ENCODE peak calls at places on chromosomes 4 and X, in five cellular contexts. A is uterus, X is fibroblast of lung, L is heart left ventricle, R is A673. Q is an unnamed sample.

GRCh38 chrX:20595928-20596550 is 329.3 kb upstream of the RPS6KA3 start:
- DNase-seq in A (no peak), X (peak), L (no peak), R (no peak), Q (peak)

GRCh38 chr4:88609387-88609786 is 17.1 kb downstream of the HERC3 start:
- DNase-seq in A (no peak), X (no peak), L (no peak), R (no peak), Q (no peak)

GRCh38 chr4:156838761-156839160 is 132.8 kb downstream of the PDGFC start:
- DNase-seq in A (no peak), X (peak), L (no peak), R (peak), Q (no peak)

GRCh38 chr4:109275346-109275745 is 27.1 kb downstream of the COL25A1 start:
- DNase-seq in A (no peak), X (no peak), L (no peak), R (no peak), Q (no peak)

GRCh38 chrX:140180585-140180984 is 215.3 kb upstream of the CXorf66 start:
- DNase-seq in A (no peak), X (peak), L (no peak), R (no peak), Q (no peak)

GRCh38 chr4:109079177-109079576 is 223.3 kb downstream of the COL25A1 start:
- DNase-seq in A (no peak), X (no peak), L (no peak), R (no peak), Q (peak)

GRCh38 chr4:82833696-82834313 is 35.2 kb upstream of the SCD5 start:
- DNase-seq in A (no peak), X (peak), L (peak), R (no peak), Q (peak)

GRCh38 chr4:184824081-184824775 is 1.5 kb downstream of the ACSL1 start:
- DNase-seq in A (no peak), X (no peak), L (no peak), R (no peak), Q (no peak)

GRCh38 chr4:174387721-174388120 is 104.0 kb downstream of the CEP44 start:
- DNase-seq in A (no peak), X (no peak), L (no peak), R (no peak), Q (no peak)

GRCh38 chr4:28921886-28922285 is 1798.3 kb upstream of the PCDH7 start:
- DNase-seq in A (no peak), X (peak), L (no peak), R (no peak), Q (no peak)

GRCh38 chr4:155745984-155746383 is 12.8 kb upstream of the GUCY1B1 start:
- DNase-seq in A (no peak), X (peak), L (no peak), R (no peak), Q (no peak)

GRCh38 chrX:701673-702072 is 71.1 kb downstream of the SHOX start:
- DNase-seq in A (no peak), X (no peak), L (no peak), R (no peak), Q (no peak)

GRCh38 chr4:165384608-165385007 is 5.8 kb downstream of the CPE start:
- DNase-seq in A (no peak), X (peak), L (no peak), R (peak), Q (no peak)

GRCh38 chr4:87038837-87039715 is 104.3 kb downstream of the AFF1 start:
- DNase-seq in A (peak), X (peak), L (peak), R (peak), Q (peak)

GRCh38 chr4:146916479-146917076 is 29.1 kb downstream of the TTC29 start:
- DNase-seq in A (no peak), X (peak), L (no peak), R (peak), Q (no peak)

GRCh38 chr4:113300384-113301011 is 251.0 kb downstream of the ANK2 start:
- DNase-seq in A (peak), X (peak), L (peak), R (no peak), Q (peak)

GRCh38 chr4:68267433-68267944 is 22.0 kb upstream of the TMPRSS11B start:
- DNase-seq in A (no peak), X (peak), L (no peak), R (no peak), Q (peak)

GRCh38 chr4:48578132-48578964 is 88.3 kb downstream of the ZAR1 start:
- DNase-seq in A (peak), X (peak), L (peak), R (peak), Q (peak)

GRCh38 chrX:48490661-48491060 is 14.7 kb downstream of the FTSJ1 start:
- DNase-seq in A (no peak), X (peak), L (no peak), R (no peak), Q (no peak)

GRCh38 chr4:89425023-89425422 is 117.4 kb upstream of the GPRIN3 start:
- DNase-seq in A (no peak), X (no peak), L (no peak), R (no peak), Q (no peak)

GRCh38 chrX:31279359-31279758 is 207.5 kb upstream of the FTHL17 start:
- DNase-seq in A (no peak), X (peak), L (no peak), R (peak), Q (peak)

GRCh38 chr4:167234388-167234881 is at the start of gene SPOCK3:
- DNase-seq in A (no peak), X (peak), L (peak), R (peak), Q (no peak)

GRCh38 chr4:165493359-165493758 is 114.6 kb downstream of the CPE start:
- DNase-seq in A (peak), X (peak), L (peak), R (peak), Q (no peak)

GRCh38 chr4:78058591-78059523 is 1.7 kb downstream of the FRAS1 start:
- DNase-seq in A (peak), X (peak), L (peak), R (peak), Q (no peak)

GRCh38 chrX:24260827-24261550 is 52.9 kb downstream of the SUPT20HL2 start:
- DNase-seq in A (peak), X (peak), L (no peak), R (no peak), Q (no peak)

GRCh38 chr4:123443401-123444297 is 47.1 kb downstream of the SPRY1 start:
- DNase-seq in A (no peak), X (peak), L (no peak), R (no peak), Q (no peak)

GRCh38 chr4:54929459-54929858 is 195.9 kb downstream of the KDR start:
- DNase-seq in A (no peak), X (no peak), L (peak), R (no peak), Q (no peak)

GRCh38 chr4:19725130-19725529 is 526.6 kb upstream of the SLIT2 start:
- DNase-seq in A (no peak), X (no peak), L (no peak), R (no peak), Q (no peak)

GRCh38 chrX:136586386-136586785 is 54.4 kb downstream of the VGLL1 start:
- DNase-seq in A (no peak), X (peak), L (no peak), R (no peak), Q (peak)

GRCh38 chr4:4625488-4625887 is 83.6 kb upstream of the STX18 start:
- DNase-seq in A (no peak), X (no peak), L (no peak), R (no peak), Q (no peak)

GRCh38 chr4:45063166-45063565 is 336.8 kb upstream of the GNPDA2 start:
- DNase-seq in A (peak), X (no peak), L (no peak), R (no peak), Q (no peak)

GRCh38 chrX:98357146-98357545 is 1473.4 kb downstream of the RPA4 start:
- DNase-seq in A (no peak), X (no peak), L (no peak), R (no peak), Q (no peak)

GRCh38 chr4:39664828-39665731 is 26.4 kb upstream of the SMIM14 start:
- DNase-seq in A (no peak), X (peak), L (no peak), R (no peak), Q (no peak)

GRCh38 chrX:10350221-10350620 is 193.4 kb downstream of the CLCN4 start:
- DNase-seq in A (no peak), X (no peak), L (no peak), R (no peak), Q (no peak)

GRCh38 chrX:63747331-63747730 is 37.7 kb downstream of the ARHGEF9 start:
- DNase-seq in A (no peak), X (peak), L (no peak), R (no peak), Q (peak)

GRCh38 chr4:7421356-7422097 is 13.2 kb downstream of the PSAPL1 start:
- DNase-seq in A (peak), X (no peak), L (no peak), R (no peak), Q (no peak)

DNA sequence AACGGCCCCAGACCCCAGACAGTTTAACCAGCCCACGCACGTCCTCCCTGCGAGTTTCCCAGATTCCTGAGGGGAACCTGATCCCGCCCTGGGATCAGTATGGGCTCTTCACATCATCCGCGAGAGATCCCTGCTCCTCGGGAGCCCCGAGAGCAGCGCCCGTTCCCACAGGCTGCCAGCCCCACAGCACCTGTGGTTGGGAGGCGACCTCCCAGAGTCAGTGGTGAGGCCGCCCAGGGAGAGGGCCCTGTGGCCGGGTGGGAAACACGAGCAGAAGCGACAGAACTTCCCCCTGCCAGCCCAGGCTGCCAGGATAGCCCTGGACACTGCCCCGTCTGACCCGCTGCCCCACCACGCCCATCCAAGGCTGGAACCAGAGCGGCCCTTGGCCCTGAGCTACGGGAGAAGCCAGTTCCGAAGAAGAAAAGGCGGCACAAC is 32.8 kb downstream of the TSC22D3 start:
- DNase-seq in A (peak), X (no peak), L (no peak), R (no peak), Q (no peak)
- H3K4me3 ChIP-seq in A (peak), X (no peak), L (peak), R (no peak), Q (no peak)

GRCh38 chr4:120897981-120898719 is 24.4 kb downstream of the PRDM5 start:
- DNase-seq in A (no peak), X (no peak), L (no peak), R (no peak), Q (no peak)
- H3K4me3 ChIP-seq in A (no peak), X (no peak), L (no peak), R (no peak), Q (no peak)

GRCh38 chr4:53013873-53014272 is 151.8 kb downstream of the RASL11B start:
- DNase-seq in A (no peak), X (no peak), L (no peak), R (no peak), Q (no peak)

GRCh38 chr4:53011176-53011575 is 149.1 kb downstream of the RASL11B start:
- DNase-seq in A (no peak), X (no peak), L (no peak), R (no peak), Q (no peak)

GRCh38 chr4:53014881-53015280 is 152.8 kb downstream of the RASL11B start:
- DNase-seq in A (no peak), X (peak), L (no peak), R (no peak), Q (no peak)

GRCh38 chr4:53014368-53014767 is 152.3 kb downstream of the RASL11B start:
- DNase-seq in A (no peak), X (no peak), L (no peak), R (no peak), Q (no peak)

DNA sequence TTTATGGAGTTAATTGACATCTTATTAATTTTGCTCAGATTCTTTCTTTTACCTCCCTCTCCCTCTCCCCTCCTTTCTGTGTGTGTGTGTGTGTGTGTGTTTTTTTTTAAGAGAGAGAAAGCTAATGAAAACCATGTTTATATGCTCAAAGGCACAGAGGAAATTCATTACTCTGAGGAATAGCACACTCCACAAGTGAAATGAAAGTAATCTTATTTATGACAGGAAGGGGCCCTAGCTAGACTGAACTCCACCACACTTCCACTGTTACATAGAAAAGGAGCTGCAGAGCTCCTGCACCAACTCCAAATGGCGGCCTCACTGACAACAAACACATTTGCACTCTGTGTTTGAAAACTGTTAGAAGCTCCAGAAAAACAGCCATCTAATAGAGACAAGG is 150.6 kb downstream of the RASL11B start:
- DNase-seq in A (no peak), X (no peak), L (no peak), R (peak), Q (no peak)
- H3K4me3 ChIP-seq in A (no peak), X (no peak), L (no peak), R (no peak), Q (no peak)

GRCh38 chrX:132033166-132033565 is 10.1 kb downstream of the STK26 start:
- DNase-seq in A (no peak), X (no peak), L (no peak), R (no peak), Q (no peak)
- H3K4me3 ChIP-seq in A (no peak), X (no peak), L (no peak), R (no peak), Q (no peak)

DNA sequence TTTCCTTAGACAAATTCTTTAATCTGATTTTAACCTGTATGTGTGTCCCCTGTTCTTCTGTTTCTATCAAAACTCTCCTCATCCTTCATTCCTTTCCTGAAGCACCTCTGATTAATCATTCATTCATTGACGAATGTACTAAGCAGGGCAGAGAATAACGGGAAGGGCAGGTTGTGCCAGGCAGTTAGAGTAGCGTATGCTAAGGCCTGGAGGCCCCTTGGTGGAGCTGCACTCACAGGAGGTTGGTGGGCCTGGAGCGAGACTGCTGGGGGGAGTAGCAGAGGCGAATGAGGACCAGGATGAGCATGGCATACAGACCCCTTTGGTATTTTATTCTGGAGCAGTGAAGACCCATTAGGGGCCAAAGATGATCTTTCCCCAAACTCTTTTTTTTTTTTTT is 22.5 kb downstream of the PTTG2 start:
- DNase-seq in A (no peak), X (no peak), L (peak), R (no peak), Q (no peak)
- H3K4me3 ChIP-seq in A (no peak), X (no peak), L (no peak), R (no peak), Q (no peak)

GRCh38 chr4:121155893-121156292 is 8.2 kb downstream of the TNIP3 start:
- DNase-seq in A (no peak), X (peak), L (no peak), R (peak), Q (peak)
- H3K4me3 ChIP-seq in A (no peak), X (no peak), L (peak), R (peak), Q (peak)

DNA sequence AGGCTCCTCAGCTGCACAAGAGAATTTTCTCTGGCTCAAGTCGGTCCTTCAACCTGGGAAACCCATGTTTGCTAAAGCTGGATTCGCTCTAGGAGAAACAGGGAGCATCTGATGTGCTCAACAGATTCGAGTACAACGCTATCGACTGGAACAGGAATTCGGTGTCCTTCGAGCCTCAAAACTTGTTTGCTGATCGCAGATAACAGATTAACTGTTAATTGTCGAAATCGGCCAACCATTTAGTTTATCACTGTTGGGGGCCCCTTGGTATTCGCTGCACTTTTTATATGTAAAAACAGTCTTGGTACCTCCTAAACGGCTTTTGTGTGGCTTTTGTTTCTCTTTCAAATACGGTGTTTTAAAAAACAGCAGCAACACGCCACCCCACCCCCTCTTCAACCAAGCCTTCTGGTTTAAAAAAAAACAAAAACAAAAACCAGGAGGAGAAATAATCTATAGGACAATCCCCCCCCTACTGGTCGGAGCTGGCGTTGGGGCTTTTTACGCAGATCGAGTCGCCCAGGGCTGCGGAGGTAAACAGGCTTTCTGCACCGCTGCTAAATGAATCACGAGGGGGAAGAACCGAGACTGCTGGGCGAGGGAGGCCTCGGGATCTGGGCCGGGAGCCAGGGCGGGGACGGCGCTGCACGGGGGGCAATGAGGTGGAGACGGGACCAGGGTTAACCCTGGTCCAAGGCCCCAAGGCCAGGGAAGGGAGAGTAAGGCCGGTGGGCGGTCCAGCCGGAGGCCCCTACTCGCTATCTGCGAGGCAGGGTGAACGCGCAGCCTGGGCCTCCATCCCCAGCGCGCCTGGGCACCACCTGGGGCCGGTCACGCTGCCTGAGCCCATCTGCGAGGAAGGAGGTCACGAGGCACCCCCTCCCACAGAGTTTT is 71.7 kb upstream of the BCOR start:
- DNase-seq in A (peak), X (peak), L (peak), R (peak), Q (peak)
- H3K4me3 ChIP-seq in A (no peak), X (no peak), L (no peak), R (no peak), Q (no peak)

GRCh38 chr4:183758006-183758734 is 99.1 kb downstream of the TRAPPC11 start:
- DNase-seq in A (no peak), X (no peak), L (peak), R (no peak), Q (no peak)
- H3K4me3 ChIP-seq in A (no peak), X (no peak), L (peak), R (no peak), Q (no peak)

DNA sequence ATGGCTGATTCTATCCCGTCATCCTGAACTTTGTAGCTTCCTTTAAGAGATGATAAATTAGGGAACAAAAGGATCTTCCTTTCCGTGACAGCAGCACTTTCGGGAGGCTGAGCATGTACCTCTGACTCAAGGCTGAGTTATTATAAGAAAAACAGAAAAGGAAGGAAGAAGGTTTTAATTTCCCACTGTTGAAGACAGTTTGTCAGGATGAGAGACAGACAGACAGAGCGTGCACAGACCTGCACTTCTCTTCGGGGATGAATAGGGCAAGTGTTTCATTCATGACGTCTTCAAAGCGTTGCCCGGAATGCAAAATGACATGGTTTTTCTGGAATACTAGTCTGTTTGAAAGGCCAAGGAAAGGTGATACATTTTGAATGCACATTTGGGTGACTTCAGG is 405.3 kb upstream of the FAT1 start:
- DNase-seq in A (no peak), X (peak), L (no peak), R (no peak), Q (peak)
- H3K4me3 ChIP-seq in A (no peak), X (no peak), L (no peak), R (no peak), Q (no peak)

DNA sequence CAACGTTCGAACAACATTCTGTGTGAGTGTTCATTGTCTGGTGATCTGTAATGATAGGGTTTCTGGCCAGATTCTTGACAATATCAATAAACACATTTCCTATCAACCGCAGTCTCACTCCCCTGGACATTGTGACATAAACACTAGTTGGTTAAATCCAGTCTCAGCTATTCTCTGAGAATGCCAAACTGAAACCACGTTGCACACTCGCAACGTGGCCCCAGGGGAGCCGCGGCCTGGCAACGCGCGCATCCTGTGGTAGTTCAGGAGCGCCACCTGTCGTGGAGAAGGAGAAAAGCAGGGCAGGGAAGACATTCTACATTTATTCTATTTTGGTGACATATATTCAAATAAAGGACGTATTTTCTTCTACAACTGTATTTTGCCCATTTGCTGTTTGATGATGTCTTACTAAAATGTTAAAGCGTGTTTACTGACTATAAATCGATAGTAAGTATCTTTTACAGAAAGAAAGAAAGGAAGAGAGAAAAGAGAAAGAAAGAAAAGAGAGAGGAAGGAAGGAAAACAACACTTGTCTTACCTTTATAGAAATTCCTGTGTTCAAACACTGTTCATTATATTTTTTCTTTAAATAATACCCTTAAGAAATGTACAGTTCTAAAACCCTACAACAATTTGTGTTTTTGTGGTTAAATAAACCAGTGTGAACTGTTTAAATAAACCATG is 738.3 kb upstream of the FRG1 start:
- DNase-seq in A (peak), X (peak), L (peak), R (peak), Q (peak)
- H3K4me3 ChIP-seq in A (no peak), X (peak), L (peak), R (peak), Q (peak)

Q was measured in skeletal muscle cell.